ENCODE peak calls at places on chromosomes 13 and 19, in eight cellular contexts. I is NCI-H446 treated with DMSO at 0.1 percent for 48 hours; X is NCI-H2029 treated with DMSO at 0.1 percent for 48 hours; P is effector memory CD4-positive, alpha-beta T cell; K is substantia nigra; F is activated CD4-positive, alpha-beta T cell treated with anti-CD3 and anti-CD28 coated beads, Interleukin-2, amount 10 ng/mL, durations not matched to agents 7 days and 5 days; J is NCI-H345; E is Right ventricle myocardium superior. S is an unnamed sample.

GRCh38 chr13:30441304-30441703 is 19.0 kb downstream of the UBE2L5 start:
- DNase-seq in I (no peak), X (no peak), P (no peak), K (no peak), F (no peak), J (no peak), E (no peak), S (no peak)

GRCh38 chr13:42395066-42395821 is 123.3 kb downstream of the AKAP11 start:
- DNase-seq in I (no peak), X (no peak), P (no peak), K (no peak), F (peak), J (no peak), E (no peak), S (no peak)

GRCh38 chr19:6423499-6424189 is 967 bp downstream of the KHSRP start:
- DNase-seq in I (no peak), X (no peak), P (no peak), K (no peak), F (peak), J (no peak), E (no peak), S (peak)

GRCh38 chr19:22945560-22945959 is 57.4 kb downstream of the ZNF728 start:
- DNase-seq in I (no peak), X (no peak), P (no peak), K (no peak), F (no peak), J (no peak), E (no peak), S (no peak)

GRCh38 chr13:31067416-31068118 is 94.1 kb downstream of the HSPH1 start:
- DNase-seq in I (no peak), X (no peak), P (no peak), K (no peak), F (no peak), J (no peak), E (no peak), S (no peak)

GRCh38 chr13:110306340-110306959 is 507 bp downstream of the COL4A1 start:
- DNase-seq in I (no peak), X (no peak), P (no peak), K (no peak), F (no peak), J (no peak), E (no peak), S (peak)

GRCh38 chr13:71513414-71514063 is 353.5 kb downstream of the DACH1 start:
- DNase-seq in I (peak), X (no peak), P (no peak), K (no peak), F (no peak), J (no peak), E (no peak), S (no peak)

GRCh38 chr19:47531640-47532387 is 17.0 kb upstream of the NAPA start:
- DNase-seq in I (no peak), X (no peak), P (no peak), K (no peak), F (no peak), J (no peak), E (no peak), S (no peak)

GRCh38 chr13:93942016-93942415 is 537.5 kb downstream of the DCT start:
- DNase-seq in I (no peak), X (no peak), P (no peak), K (no peak), F (no peak), J (no peak), E (no peak), S (no peak)

GRCh38 chr19:47316513-47316912 is 6.9 kb downstream of the C5AR1 start:
- DNase-seq in I (no peak), X (no peak), P (no peak), K (no peak), F (no peak), J (no peak), E (no peak), S (no peak)

GRCh38 chr13:99357920-99358319 is 50.7 kb upstream of the GPR183 start:
- DNase-seq in I (no peak), X (no peak), P (no peak), K (no peak), F (peak), J (no peak), E (no peak), S (no peak)

GRCh38 chr13:40228981-40229380 is 437.5 kb downstream of the FOXO1 start:
- DNase-seq in I (no peak), X (no peak), P (no peak), K (no peak), F (no peak), J (no peak), E (no peak), S (no peak)

GRCh38 chr19:15332311-15332996 is at the start of gene BRD4:
- DNase-seq in I (no peak), X (no peak), P (peak), K (peak), F (peak), J (peak), E (peak), S (peak)

GRCh38 chr19:2578911-2579677 is 103.2 kb downstream of the GADD45B start:
- DNase-seq in I (peak), X (peak), P (peak), K (peak), F (peak), J (peak), E (peak), S (peak)

GRCh38 chr19:35757231-35757748 is 461 bp upstream of the HSPB6 start:
- DNase-seq in I (peak), X (no peak), P (no peak), K (peak), F (no peak), J (peak), E (peak), S (peak)

GRCh38 chr13:110944121-110944967 is 29.5 kb upstream of the ANKRD10 start:
- DNase-seq in I (no peak), X (no peak), P (no peak), K (no peak), F (peak), J (no peak), E (no peak), S (no peak)

GRCh38 chr19:33553530-33554310 is 32.1 kb upstream of the PEPD start:
- DNase-seq in I (no peak), X (no peak), P (no peak), K (no peak), F (no peak), J (no peak), E (no peak), S (peak)

GRCh38 chr19:18741124-18741493 is 50.0 kb downstream of the COMP start:
- DNase-seq in I (no peak), X (no peak), P (no peak), K (no peak), F (no peak), J (no peak), E (no peak), S (peak)

GRCh38 chr13:109743706-109744453 is 42.5 kb downstream of the IRS2 start:
- DNase-seq in I (no peak), X (no peak), P (no peak), K (no peak), F (peak), J (no peak), E (no peak), S (no peak)

GRCh38 chr13:76600086-76600485 is 286.1 kb downstream of the KCTD12 start:
- DNase-seq in I (no peak), X (no peak), P (no peak), K (no peak), F (no peak), J (no peak), E (no peak), S (no peak)

GRCh38 chr19:5968431-5969373 is 9.2 kb downstream of the RANBP3 start:
- DNase-seq in I (no peak), X (peak), P (no peak), K (no peak), F (no peak), J (peak), E (no peak), S (no peak)

GRCh38 chr19:370641-371330 is 26.2 kb upstream of the MIER2 start:
- DNase-seq in I (no peak), X (no peak), P (no peak), K (no peak), F (no peak), J (no peak), E (peak), S (peak)